ENCODE peak calls at places on chromosome X, in ten cellular contexts. P is left ventricle myocardium inferior; E is prostate gland; W is GM23338; G is GM12878; J is CD8-positive, alpha-beta T cell; Z is BE2C; O is neural progenitor cell; F is PC-9; A is esophagus squamous epithelium. X is an unnamed sample. For H3K36me3, the result is how much of the 10 kb centered on the place peaks cover.

GRCh38 chrX:30219372-30219771 is 4.0 kb downstream of the MAGEB2 start:
- DNase-seq in P (no peak), E (no peak), W (peak), G (no peak), J (no peak), Z (no peak), O (no peak), F (no peak), A (no peak), X (no peak)

GRCh38 chrX:31845003-31845402 is 773.2 kb upstream of the FTHL17 start:
- DNase-seq in P (no peak), E (no peak), W (no peak), G (no peak), J (no peak), Z (no peak), O (no peak), F (no peak), A (no peak), X (no peak)

GRCh38 chrX:152873361-152873760 is 24.5 kb upstream of the ZNF185 start:
- DNase-seq in P (no peak), E (no peak), W (no peak), G (no peak), J (no peak), Z (no peak), O (no peak), F (no peak), A (no peak), X (no peak)

GRCh38 chrX:30183554-30183953 is 31.8 kb upstream of the MAGEB2 start:
- DNase-seq in P (no peak), E (no peak), W (no peak), G (no peak), J (no peak), Z (no peak), O (no peak), F (no peak), A (no peak), X (no peak)

GRCh38 chrX:8748855-8749254 is 16.9 kb upstream of the ANOS1 start:
- DNase-seq in P (no peak), E (no peak), W (peak), G (no peak), J (no peak), Z (no peak), O (peak), F (no peak), A (no peak), X (no peak)

GRCh38 chrX:69307736-69308135 is 142.5 kb upstream of the PJA1 start:
- DNase-seq in P (no peak), E (no peak), W (no peak), G (no peak), J (no peak), Z (no peak), O (peak), F (no peak), A (no peak), X (no peak)

GRCh38 chrX:112654871-112655270 is 24.9 kb downstream of the LHFPL1 start:
- DNase-seq in P (no peak), E (no peak), W (no peak), G (no peak), J (no peak), Z (no peak), O (no peak), F (no peak), A (no peak), X (no peak)

GRCh38 chrX:27186671-27187070 is 276.5 kb downstream of the PPP4R3C start:
- DNase-seq in P (no peak), E (no peak), W (peak), G (peak), J (no peak), Z (no peak), O (peak), F (peak), A (no peak), X (peak)

GRCh38 chrX:71634366-71634765 is 16.1 kb upstream of the CXCR3 start:
- DNase-seq in P (peak), E (no peak), W (no peak), G (no peak), J (no peak), Z (no peak), O (no peak), F (no peak), A (no peak), X (no peak)

GRCh38 chrX:48617542-48618340 is 20.4 kb downstream of the WDR13 start:
- DNase-seq in P (no peak), E (no peak), W (no peak), G (no peak), J (no peak), Z (no peak), O (no peak), F (no peak), A (no peak), X (no peak)

GRCh38 chrX:153582896-153583295 is 16.0 kb downstream of the CCNQ start:
- DNase-seq in P (peak), E (peak), W (no peak), G (peak), J (peak), Z (peak), O (peak), F (no peak), A (no peak), X (peak)

GRCh38 chrX:8036914-8037313 is 109.7 kb upstream of the PNPLA4 start:
- DNase-seq in P (no peak), E (no peak), W (no peak), G (no peak), J (no peak), Z (no peak), O (no peak), F (no peak), A (no peak), X (no peak)

GRCh38 chrX:77398341-77398740 is 48.8 kb upstream of the FGF16 start:
- DNase-seq in P (no peak), E (no peak), W (no peak), G (no peak), J (no peak), Z (no peak), O (no peak), F (no peak), A (no peak), X (no peak)

GRCh38 chrX:73916489-73916888 is 353.5 kb downstream of the CHIC1 start:
- DNase-seq in P (no peak), E (no peak), W (no peak), G (no peak), J (no peak), Z (no peak), O (no peak), F (no peak), A (no peak), X (no peak)

GRCh38 chrX:73913580-73913979 is 350.6 kb downstream of the CHIC1 start:
- DNase-seq in P (no peak), E (no peak), W (no peak), G (no peak), J (no peak), Z (no peak), O (no peak), F (no peak), A (no peak), X (no peak)

GRCh38 chrX:73922856-73923429 is 359.9 kb downstream of the CHIC1 start:
- DNase-seq in P (no peak), E (no peak), W (no peak), G (no peak), J (no peak), Z (no peak), O (no peak), F (no peak), A (no peak), X (no peak)

GRCh38 chrX:73916931-73917657 is 354.1 kb downstream of the CHIC1 start:
- DNase-seq in P (no peak), E (no peak), W (peak), G (no peak), J (no peak), Z (no peak), O (peak), F (peak), A (no peak), X (no peak)
- H3K4me3 ChIP-seq in P (no peak), E (no peak), W (no peak), G (no peak), J (no peak), Z (no peak), O (no peak), F (no peak), A (no peak), X (no peak)

GRCh38 chrX:53595266-53595810 is 91.2 kb downstream of the HUWE1 start:
- DNase-seq in P (no peak), E (no peak), W (no peak), G (no peak), J (no peak), Z (no peak), O (no peak), F (no peak), A (no peak), X (no peak)
- H3K36me3 ChIP-seq in P (half or more), E (under half), W (half or more), G (under half), J (under half), Z (half or more), O (under half), F (under half), A (under half), X (under half)

DNA sequence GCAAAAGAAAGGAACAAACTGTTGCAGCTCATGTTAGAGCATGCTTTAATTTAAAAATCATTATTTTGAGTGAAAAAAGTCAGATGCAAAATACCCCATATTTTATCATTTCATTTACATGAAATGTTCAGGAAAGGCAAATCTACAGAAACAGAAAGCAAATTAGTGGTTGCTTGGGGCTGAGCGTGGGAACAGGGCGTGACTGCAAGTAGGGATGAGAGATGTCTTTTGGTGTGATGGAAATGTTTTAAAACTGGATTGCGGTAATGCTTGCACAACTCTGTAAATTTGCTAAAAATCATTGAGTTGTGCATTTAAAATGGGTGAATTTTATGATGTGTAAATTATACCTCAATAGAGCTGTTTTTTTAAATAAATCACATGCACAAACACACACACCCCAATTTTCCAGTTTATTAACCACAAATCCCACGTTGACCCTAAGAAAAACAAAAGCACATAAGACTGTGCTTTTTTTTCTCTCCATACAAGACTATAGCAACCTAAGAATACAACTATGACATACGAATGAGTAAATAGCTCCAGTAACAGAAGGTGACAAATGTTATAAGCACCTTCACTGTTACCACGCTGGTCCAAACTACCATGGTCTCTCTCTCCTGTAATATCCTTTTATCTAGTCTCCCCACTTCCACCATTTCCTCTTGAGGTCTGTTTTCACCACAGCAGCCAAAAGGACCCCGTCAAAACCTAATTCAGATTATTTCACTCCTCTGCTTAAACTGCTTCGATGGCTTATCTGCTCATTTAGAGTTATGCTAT is 37.3 kb downstream of the FRMD7 start:
- DNase-seq in P (no peak), E (no peak), W (no peak), G (no peak), J (no peak), Z (no peak), O (no peak), F (no peak), A (no peak), X (no peak)
- TF ChIP-seq CTCF in P (no peak), E (no peak), W (no peak), G (no peak), J (no peak), Z (no peak), O (no peak), F (no peak), A (no peak), X (no peak)

GRCh38 chrX:66163447-66163846 is 600 bp upstream of the HEPH start:
- DNase-seq in P (no peak), E (no peak), W (no peak), G (peak), J (no peak), Z (no peak), O (no peak), F (no peak), A (no peak), X (no peak)

GRCh38 chrX:66164470-66164869 is 423 bp downstream of the HEPH start:
- DNase-seq in P (no peak), E (no peak), W (peak), G (no peak), J (no peak), Z (no peak), O (peak), F (no peak), A (no peak), X (no peak)

GRCh38 chrX:66166671-66167070 is 2.6 kb downstream of the HEPH start:
- DNase-seq in P (no peak), E (no peak), W (no peak), G (no peak), J (no peak), Z (no peak), O (no peak), F (no peak), A (no peak), X (no peak)

GRCh38 chrX:66163849-66164401 is at the start of gene HEPH:
- DNase-seq in P (no peak), E (no peak), W (peak), G (peak), J (no peak), Z (no peak), O (peak), F (no peak), A (no peak), X (peak)

GRCh38 chrX:66164931-66165330 is 884 bp downstream of the HEPH start:
- DNase-seq in P (no peak), E (no peak), W (no peak), G (no peak), J (no peak), Z (no peak), O (no peak), F (no peak), A (no peak), X (no peak)
- H3K4me3 ChIP-seq in P (peak), E (no peak), W (peak), G (no peak), J (no peak), Z (no peak), O (peak), F (no peak), A (no peak), X (peak)

DNA sequence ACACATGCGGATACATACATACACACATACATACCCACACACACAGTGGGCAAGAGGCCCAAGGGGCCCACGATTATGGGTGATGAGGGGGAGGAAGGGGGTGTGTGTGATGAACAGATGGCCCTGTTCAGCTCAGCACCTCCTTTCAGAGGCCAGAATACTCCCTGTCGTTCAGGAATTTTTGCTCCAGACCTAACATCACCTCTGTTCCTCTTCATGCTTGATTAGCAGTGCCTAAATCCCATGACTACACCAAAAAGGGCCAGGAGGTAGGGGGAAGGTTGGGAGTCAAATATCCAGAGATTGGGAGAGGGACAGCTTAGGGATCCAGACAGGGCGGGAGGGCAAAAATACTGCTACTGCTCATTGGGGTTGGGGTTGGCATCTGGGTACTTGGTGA is 42.7 kb downstream of the SMC1A start:
- DNase-seq in P (no peak), E (no peak), W (no peak), G (no peak), J (no peak), Z (no peak), O (no peak), F (no peak), A (no peak), X (no peak)
- H3K36me3 ChIP-seq in P (half or more), E (under half), W (under half), G (under half), J (under half), Z (under half), O (under half), F (under half), A (under half), X (under half)

X was measured in transverse colon.